ENCODE peak calls at places on chromosomes 6 and 20, in nine cellular contexts. One of them, this sample, is unnamed.
A peak's percentile ranks its signal among the peaks of the same experiment; 100 is the strongest.

GRCh38 chr6:528989-529388 is 127.9 kb downstream of the HUS1B start:
- DNase-seq in ELR: no peak
- DNase-seq in GM03348: no peak
- DNase-seq in neural crest cell: no peak
- DNase-seq in epithelial cell of esophagus: no peak
- DNase-seq in activated naive CD4-positive, alpha-beta T cell treated with Interleukin-2 at 50 U/mL for 16 hours: no peak
- DNase-seq in stimulated activated CD4-positive, alpha-beta T cell treated with anti-CD3 and anti-CD28 coated beads, TNF-alpha, amount 100 ng/mL, for 1 hour: no peak
- DNase-seq in hypothalamus: no peak
- DNase-seq in fibroblast of the aortic adventitia: no peak
- DNase-seq in this sample: no peak

GRCh38 chr20:34083137-34083536 is 28.9 kb downstream of the EIF2S2 start:
- DNase-seq in ELR: peak; percentile 46
- DNase-seq in GM03348: peak; percentile 92
- DNase-seq in neural crest cell: no peak
- DNase-seq in epithelial cell of esophagus: peak; percentile 88
- DNase-seq in activated naive CD4-positive, alpha-beta T cell treated with Interleukin-2 at 50 U/mL for 16 hours: no peak
- DNase-seq in stimulated activated CD4-positive, alpha-beta T cell treated with anti-CD3 and anti-CD28 coated beads, TNF-alpha, amount 100 ng/mL, for 1 hour: no peak
- DNase-seq in hypothalamus: no peak
- DNase-seq in fibroblast of the aortic adventitia: peak; percentile 99
- DNase-seq in this sample: peak; percentile 95

GRCh38 chr6:37373822-37374514 is 20.2 kb downstream of the RNF8 start:
- DNase-seq in ELR: no peak
- DNase-seq in GM03348: no peak
- DNase-seq in neural crest cell: no peak
- DNase-seq in epithelial cell of esophagus: peak; percentile 55
- DNase-seq in activated naive CD4-positive, alpha-beta T cell treated with Interleukin-2 at 50 U/mL for 16 hours: no peak
- DNase-seq in stimulated activated CD4-positive, alpha-beta T cell treated with anti-CD3 and anti-CD28 coated beads, TNF-alpha, amount 100 ng/mL, for 1 hour: no peak
- DNase-seq in hypothalamus: no peak
- DNase-seq in fibroblast of the aortic adventitia: peak; percentile 40
- DNase-seq in this sample: no peak

GRCh38 chr6:16698163-16698533 is 63.1 kb downstream of the ATXN1 start:
- DNase-seq in ELR: no peak
- DNase-seq in GM03348: no peak
- DNase-seq in neural crest cell: no peak
- DNase-seq in epithelial cell of esophagus: peak; percentile 93
- DNase-seq in activated naive CD4-positive, alpha-beta T cell treated with Interleukin-2 at 50 U/mL for 16 hours: no peak
- DNase-seq in stimulated activated CD4-positive, alpha-beta T cell treated with anti-CD3 and anti-CD28 coated beads, TNF-alpha, amount 100 ng/mL, for 1 hour: no peak
- DNase-seq in hypothalamus: no peak
- DNase-seq in fibroblast of the aortic adventitia: peak; percentile 31
- DNase-seq in this sample: peak; percentile 20

GRCh38 chr6:134990262-134990661 is 40.4 kb upstream of the ALDH8A1 start:
- DNase-seq in ELR: no peak
- DNase-seq in GM03348: no peak
- DNase-seq in neural crest cell: no peak
- DNase-seq in epithelial cell of esophagus: no peak
- DNase-seq in activated naive CD4-positive, alpha-beta T cell treated with Interleukin-2 at 50 U/mL for 16 hours: no peak
- DNase-seq in stimulated activated CD4-positive, alpha-beta T cell treated with anti-CD3 and anti-CD28 coated beads, TNF-alpha, amount 100 ng/mL, for 1 hour: no peak
- DNase-seq in hypothalamus: no peak
- DNase-seq in fibroblast of the aortic adventitia: no peak
- DNase-seq in this sample: no peak

GRCh38 chr6:15487262-15487661 is 175.6 kb downstream of the DTNBP1 start:
- DNase-seq in ELR: no peak
- DNase-seq in GM03348: no peak
- DNase-seq in neural crest cell: no peak
- DNase-seq in epithelial cell of esophagus: no peak
- DNase-seq in activated naive CD4-positive, alpha-beta T cell treated with Interleukin-2 at 50 U/mL for 16 hours: no peak
- DNase-seq in stimulated activated CD4-positive, alpha-beta T cell treated with anti-CD3 and anti-CD28 coated beads, TNF-alpha, amount 100 ng/mL, for 1 hour: no peak
- DNase-seq in hypothalamus: no peak
- DNase-seq in fibroblast of the aortic adventitia: no peak
- DNase-seq in this sample: no peak

GRCh38 chr6:158057213-158057987 is 75.7 kb downstream of the SYNJ2 start:
- DNase-seq in ELR: peak; percentile 100
- DNase-seq in GM03348: peak; percentile 89
- DNase-seq in neural crest cell: no peak
- DNase-seq in epithelial cell of esophagus: peak; percentile 95
- DNase-seq in activated naive CD4-positive, alpha-beta T cell treated with Interleukin-2 at 50 U/mL for 16 hours: peak; percentile 48
- DNase-seq in stimulated activated CD4-positive, alpha-beta T cell treated with anti-CD3 and anti-CD28 coated beads, TNF-alpha, amount 100 ng/mL, for 1 hour: no peak
- DNase-seq in hypothalamus: no peak
- DNase-seq in fibroblast of the aortic adventitia: peak; percentile 95
- DNase-seq in this sample: peak; percentile 98

GRCh38 chr6:165181951-165182414 is 127.4 kb downstream of the C6orf118 start:
- DNase-seq in ELR: no peak
- DNase-seq in GM03348: peak; percentile 60
- DNase-seq in neural crest cell: no peak
- DNase-seq in epithelial cell of esophagus: peak; percentile 94
- DNase-seq in activated naive CD4-positive, alpha-beta T cell treated with Interleukin-2 at 50 U/mL for 16 hours: no peak
- DNase-seq in stimulated activated CD4-positive, alpha-beta T cell treated with anti-CD3 and anti-CD28 coated beads, TNF-alpha, amount 100 ng/mL, for 1 hour: no peak
- DNase-seq in hypothalamus: no peak
- DNase-seq in fibroblast of the aortic adventitia: peak; percentile 79
- DNase-seq in this sample: peak; percentile 90

GRCh38 chr6:45044510-45045252 is 283.4 kb upstream of the RUNX2 start:
- DNase-seq in ELR: peak; percentile 35
- DNase-seq in GM03348: peak; percentile 7
- DNase-seq in neural crest cell: no peak
- DNase-seq in epithelial cell of esophagus: peak; percentile 5
- DNase-seq in activated naive CD4-positive, alpha-beta T cell treated with Interleukin-2 at 50 U/mL for 16 hours: no peak
- DNase-seq in stimulated activated CD4-positive, alpha-beta T cell treated with anti-CD3 and anti-CD28 coated beads, TNF-alpha, amount 100 ng/mL, for 1 hour: no peak
- DNase-seq in hypothalamus: no peak
- DNase-seq in fibroblast of the aortic adventitia: peak; percentile 6
- DNase-seq in this sample: no peak

GRCh38 chr6:45845546-45845945 is 170.1 kb downstream of the CLIC5 start:
- DNase-seq in ELR: peak; percentile 53
- DNase-seq in GM03348: peak; percentile 45
- DNase-seq in neural crest cell: no peak
- DNase-seq in epithelial cell of esophagus: peak; percentile 53
- DNase-seq in activated naive CD4-positive, alpha-beta T cell treated with Interleukin-2 at 50 U/mL for 16 hours: no peak
- DNase-seq in stimulated activated CD4-positive, alpha-beta T cell treated with anti-CD3 and anti-CD28 coated beads, TNF-alpha, amount 100 ng/mL, for 1 hour: no peak
- DNase-seq in hypothalamus: no peak
- DNase-seq in fibroblast of the aortic adventitia: peak; percentile 61
- DNase-seq in this sample: peak; percentile 58

GRCh38 chr6:90650041-90650948 is 63.4 kb upstream of the MAP3K7 start:
- DNase-seq in ELR: no peak
- DNase-seq in GM03348: no peak
- DNase-seq in neural crest cell: no peak
- DNase-seq in epithelial cell of esophagus: no peak
- DNase-seq in activated naive CD4-positive, alpha-beta T cell treated with Interleukin-2 at 50 U/mL for 16 hours: no peak
- DNase-seq in stimulated activated CD4-positive, alpha-beta T cell treated with anti-CD3 and anti-CD28 coated beads, TNF-alpha, amount 100 ng/mL, for 1 hour: no peak
- DNase-seq in hypothalamus: no peak
- DNase-seq in fibroblast of the aortic adventitia: no peak
- DNase-seq in this sample: no peak

GRCh38 chr6:129494099-129494498 is 215.9 kb downstream of the ARHGAP18 start:
- DNase-seq in ELR: peak; percentile 30
- DNase-seq in GM03348: no peak
- DNase-seq in neural crest cell: no peak
- DNase-seq in epithelial cell of esophagus: no peak
- DNase-seq in activated naive CD4-positive, alpha-beta T cell treated with Interleukin-2 at 50 U/mL for 16 hours: no peak
- DNase-seq in stimulated activated CD4-positive, alpha-beta T cell treated with anti-CD3 and anti-CD28 coated beads, TNF-alpha, amount 100 ng/mL, for 1 hour: no peak
- DNase-seq in hypothalamus: no peak
- DNase-seq in fibroblast of the aortic adventitia: no peak
- DNase-seq in this sample: peak; percentile 34

GRCh38 chr20:53157443-53158408 is 185.6 kb downstream of the TSHZ2 start:
- DNase-seq in ELR: peak; percentile 45
- DNase-seq in GM03348: peak; percentile 16
- DNase-seq in neural crest cell: peak; percentile 42
- DNase-seq in epithelial cell of esophagus: peak; percentile 51
- DNase-seq in activated naive CD4-positive, alpha-beta T cell treated with Interleukin-2 at 50 U/mL for 16 hours: peak; percentile 22
- DNase-seq in stimulated activated CD4-positive, alpha-beta T cell treated with anti-CD3 and anti-CD28 coated beads, TNF-alpha, amount 100 ng/mL, for 1 hour: peak; percentile 9
- DNase-seq in hypothalamus: peak; percentile 3
- DNase-seq in fibroblast of the aortic adventitia: peak; percentile 43
- DNase-seq in this sample: peak; percentile 61

GRCh38 chr6:116087437-116088027 is 13.1 kb upstream of the NT5DC1 start:
- DNase-seq in ELR: peak; percentile 90
- DNase-seq in GM03348: peak; percentile 37
- DNase-seq in neural crest cell: no peak
- DNase-seq in epithelial cell of esophagus: peak; percentile 80
- DNase-seq in activated naive CD4-positive, alpha-beta T cell treated with Interleukin-2 at 50 U/mL for 16 hours: no peak
- DNase-seq in stimulated activated CD4-positive, alpha-beta T cell treated with anti-CD3 and anti-CD28 coated beads, TNF-alpha, amount 100 ng/mL, for 1 hour: no peak
- DNase-seq in hypothalamus: no peak
- DNase-seq in fibroblast of the aortic adventitia: peak; percentile 47
- DNase-seq in this sample: peak; percentile 26

GRCh38 chr6:158942349-158942748 is 57.7 kb downstream of the RSPH3 start:
- DNase-seq in ELR: no peak
- DNase-seq in GM03348: no peak
- DNase-seq in neural crest cell: no peak
- DNase-seq in epithelial cell of esophagus: no peak
- DNase-seq in activated naive CD4-positive, alpha-beta T cell treated with Interleukin-2 at 50 U/mL for 16 hours: no peak
- DNase-seq in stimulated activated CD4-positive, alpha-beta T cell treated with anti-CD3 and anti-CD28 coated beads, TNF-alpha, amount 100 ng/mL, for 1 hour: no peak
- DNase-seq in hypothalamus: no peak
- DNase-seq in fibroblast of the aortic adventitia: no peak
- DNase-seq in this sample: no peak

GRCh38 chr20:45962031-45962755 is 9.8 kb downstream of the ZNF335 start:
- DNase-seq in ELR: no peak
- DNase-seq in GM03348: no peak
- DNase-seq in neural crest cell: no peak
- DNase-seq in epithelial cell of esophagus: no peak
- DNase-seq in activated naive CD4-positive, alpha-beta T cell treated with Interleukin-2 at 50 U/mL for 16 hours: no peak
- DNase-seq in stimulated activated CD4-positive, alpha-beta T cell treated with anti-CD3 and anti-CD28 coated beads, TNF-alpha, amount 100 ng/mL, for 1 hour: no peak
- DNase-seq in hypothalamus: no peak
- DNase-seq in fibroblast of the aortic adventitia: no peak
- DNase-seq in this sample: no peak

GRCh38 chr6:89350281-89351037 is 2.1 kb downstream of the UBE2J1 start:
- DNase-seq in ELR: peak; percentile 5
- DNase-seq in GM03348: peak; percentile 19
- DNase-seq in neural crest cell: no peak
- DNase-seq in epithelial cell of esophagus: no peak
- DNase-seq in activated naive CD4-positive, alpha-beta T cell treated with Interleukin-2 at 50 U/mL for 16 hours: no peak
- DNase-seq in stimulated activated CD4-positive, alpha-beta T cell treated with anti-CD3 and anti-CD28 coated beads, TNF-alpha, amount 100 ng/mL, for 1 hour: no peak
- DNase-seq in hypothalamus: no peak
- DNase-seq in fibroblast of the aortic adventitia: peak; percentile 41
- DNase-seq in this sample: no peak

GRCh38 chr6:127302728-127303675 is 36.3 kb downstream of the RNF146 start:
- DNase-seq in ELR: peak; percentile 73
- DNase-seq in GM03348: peak; percentile 68
- DNase-seq in neural crest cell: no peak
- DNase-seq in epithelial cell of esophagus: peak; percentile 51
- DNase-seq in activated naive CD4-positive, alpha-beta T cell treated with Interleukin-2 at 50 U/mL for 16 hours: peak; percentile 40
- DNase-seq in stimulated activated CD4-positive, alpha-beta T cell treated with anti-CD3 and anti-CD28 coated beads, TNF-alpha, amount 100 ng/mL, for 1 hour: peak; percentile 8
- DNase-seq in hypothalamus: no peak
- DNase-seq in fibroblast of the aortic adventitia: peak; percentile 72
- DNase-seq in this sample: peak; percentile 57

GRCh38 chr20:49030954-49031619 is 15.0 kb upstream of the CSE1L start:
- DNase-seq in ELR: no peak
- DNase-seq in GM03348: peak; percentile 16
- DNase-seq in neural crest cell: no peak
- DNase-seq in epithelial cell of esophagus: no peak
- DNase-seq in activated naive CD4-positive, alpha-beta T cell treated with Interleukin-2 at 50 U/mL for 16 hours: no peak
- DNase-seq in stimulated activated CD4-positive, alpha-beta T cell treated with anti-CD3 and anti-CD28 coated beads, TNF-alpha, amount 100 ng/mL, for 1 hour: no peak
- DNase-seq in hypothalamus: no peak
- DNase-seq in fibroblast of the aortic adventitia: peak; percentile 63
- DNase-seq in this sample: peak; percentile 42

This sample was measured in fibroblast of mammary gland.